ENCODE peak calls at places on chromosomes 2 and 18, in eight cellular contexts. S is lower lobe of right lung, P is neural progenitor cell, F is heart left ventricle, Z is adrenal gland, D is K562, U is uterus, B is astrocyte. Q is an unnamed sample. For H3K27me3, the result is how much of the 10 kb centered on the place peaks cover.

GRCh38 chr18:54888933-54889332 is 60.7 kb downstream of the RAB27B start:
- DNase-seq in F (no peak), B (peak), Z (no peak), P (no peak), S (no peak), U (no peak), D (no peak), Q (no peak)

GRCh38 chr18:37564796-37565137 is 831 bp downstream of the CELF4 start:
- DNase-seq in Z (peak), S (peak), D (peak), P (peak), F (no peak), U (peak), B (peak), Q (no peak)

GRCh38 chr2:182941121-182941713 is 74.8 kb upstream of the FRZB start:
- DNase-seq in U (no peak), Z (no peak), P (no peak), D (no peak), B (no peak), F (no peak), S (no peak), Q (no peak)

GRCh38 chr2:73253400-73253799 is 19.3 kb downstream of the CCT7 start:
- DNase-seq in S (no peak), U (no peak), F (no peak), P (no peak), B (no peak), Z (no peak), D (no peak), Q (no peak)

GRCh38 chr2:96092896-96093295 is 23.5 kb downstream of the ADRA2B start:
- DNase-seq in B (no peak), D (no peak), F (no peak), S (peak), P (no peak), Z (no peak), U (no peak), Q (no peak)

GRCh38 chr2:28325567-28326468 is 66.8 kb upstream of the FOSL2 start:
- DNase-seq in F (no peak), Z (peak), S (no peak), U (no peak), P (no peak), B (peak), D (no peak), Q (no peak)

GRCh38 chr2:184339966-184340365 is 258.4 kb upstream of the ZNF804A start:
- DNase-seq in D (no peak), S (no peak), U (no peak), Z (no peak), B (peak), P (no peak), F (no peak), Q (no peak)

GRCh38 chr18:44601447-44601846 is 79.2 kb upstream of the SETBP1 start:
- DNase-seq in S (no peak), D (no peak), U (no peak), Z (no peak), F (no peak), B (peak), P (no peak), Q (no peak)

GRCh38 chr2:222057249-222058073 is 241.3 kb downstream of the PAX3 start:
- DNase-seq in P (peak), B (no peak), S (no peak), U (no peak), Z (no peak), D (peak), F (no peak), Q (no peak)

DNA sequence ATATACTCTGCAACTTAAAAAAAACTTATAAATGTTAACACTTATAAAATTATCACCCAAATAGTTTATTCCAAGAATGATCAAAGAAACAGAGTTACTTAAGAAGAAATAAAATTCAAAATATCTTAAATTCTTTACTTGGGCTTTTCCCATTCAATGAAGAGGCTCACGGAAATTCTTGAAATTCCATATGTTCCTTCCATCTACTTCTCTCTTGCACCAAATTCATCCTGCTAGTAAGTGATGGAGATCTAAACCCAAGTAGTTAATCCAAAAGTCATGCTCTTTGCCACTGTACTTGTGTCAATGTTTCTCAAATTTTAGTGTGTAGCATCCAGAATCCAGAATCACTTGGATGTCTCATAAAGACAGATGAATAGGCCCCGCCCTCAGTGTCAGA is 465.9 kb downstream of the TXNL1 start:
- DNase-seq in Z (no peak), U (no peak), D (no peak), F (no peak), B (no peak), S (no peak), P (no peak), Q (no peak)
- TF ChIP-seq CTCF in Z (no peak), U (no peak), D (no peak), F (no peak), B (no peak), S (no peak), P (no peak), Q (no peak)

GRCh38 chr2:85524567-85524923 is 14.4 kb upstream of the MAT2A start:
- DNase-seq in P (peak), F (no peak), U (no peak), Z (no peak), S (no peak), B (no peak), D (peak), Q (no peak)

GRCh38 chr2:85525567-85525966 is 13.4 kb upstream of the MAT2A start:
- DNase-seq in S (no peak), P (no peak), U (no peak), B (no peak), Z (no peak), D (peak), F (no peak), Q (no peak)

GRCh38 chr2:85523062-85523905 is 15.7 kb upstream of the MAT2A start:
- DNase-seq in Z (no peak), B (no peak), F (no peak), P (no peak), D (peak), U (no peak), S (no peak), Q (no peak)

GRCh38 chr2:85523906-85524566 is 14.9 kb upstream of the MAT2A start:
- DNase-seq in P (peak), B (no peak), S (no peak), D (peak), Z (no peak), U (no peak), F (no peak), Q (no peak)

DNA sequence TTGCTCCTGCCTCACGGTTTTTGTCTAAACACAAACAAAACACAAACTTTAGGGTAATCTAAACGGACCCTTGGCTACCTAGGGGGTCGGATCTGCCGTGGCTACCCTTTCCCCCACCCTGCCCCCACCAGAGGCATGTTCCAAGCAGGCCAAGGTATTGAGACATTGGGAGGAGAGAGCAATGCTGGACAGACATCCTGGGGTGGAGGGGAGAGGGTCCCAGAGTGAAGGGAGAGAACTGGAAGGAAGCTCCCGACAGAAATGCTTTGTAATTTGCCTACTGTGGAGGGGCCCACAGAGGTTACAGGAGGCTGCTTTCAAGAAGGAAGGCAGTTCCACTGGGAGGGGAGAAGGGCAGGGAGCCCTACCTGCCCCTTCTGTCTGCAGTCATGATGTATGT is 13.9 kb upstream of the MAT2A start:
- DNase-seq in U (no peak), F (no peak), P (no peak), Z (no peak), B (no peak), D (peak), S (no peak), Q (no peak)
- H3K27ac ChIP-seq in U (peak), F (peak), P (no peak), Z (no peak), B (no peak), D (peak), S (no peak), Q (no peak)

DNA sequence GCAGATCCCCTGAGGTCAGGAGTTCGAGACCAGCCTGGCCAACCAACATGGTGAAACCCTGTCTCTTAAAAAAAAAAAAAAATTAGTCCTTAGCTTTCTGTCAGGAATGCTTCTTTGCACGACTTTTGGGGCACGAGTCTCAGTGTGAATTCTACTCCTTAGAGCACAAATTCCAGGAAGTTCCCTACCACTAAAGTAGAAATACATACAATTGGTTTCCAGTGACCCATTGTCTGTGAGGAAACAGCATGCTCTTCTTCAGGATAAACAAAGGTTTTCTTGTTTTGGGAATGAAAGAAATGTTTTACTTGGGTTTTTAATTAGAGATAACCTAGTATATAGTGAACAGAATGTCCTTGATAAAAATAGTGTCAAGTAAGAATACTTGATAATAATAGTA is 23.7 kb downstream of the PSMA8 start:
- DNase-seq in B (no peak), F (no peak), Z (no peak), S (no peak), D (no peak), U (no peak), P (no peak), Q (no peak)
- H3K27me3 ChIP-seq in B (under half), F (under half), Z (under half), S (under half), D (under half), U (under half), P (under half), Q (under half)

GRCh38 chr2:201344663-201345366 is 12.3 kb downstream of the FLACC1 start:
- DNase-seq in D (peak), S (no peak), F (no peak), P (peak), B (no peak), U (no peak), Z (no peak), Q (no peak)
- TF ChIP-seq CTCF in D (peak), S (no peak), F (no peak), P (peak), B (no peak), U (no peak), Z (no peak), Q (no peak)

Q was measured in CD4-positive, alpha-beta T cell.